ENCODE peak calls at places on chromosomes 13 and 19, in four cellular contexts. Y is pancreas, E is left lung, O is HL-60. H is an unnamed sample. For H3K27me3, the result is how much of the 10 kb centered on the place peaks cover.

GRCh38 chr19:29860492-29860891 is 48.7 kb downstream of the CCNE1 start:
- DNase-seq in Y (no peak), E (no peak), O (no peak), H (no peak)

GRCh38 chr19:49835562-49835961 is 15.4 kb upstream of the PTOV1 start:
- DNase-seq in Y (peak), E (no peak), O (no peak), H (no peak)

GRCh38 chr13:76790519-76791289 is 95.5 kb downstream of the KCTD12 start:
- DNase-seq in Y (no peak), E (no peak), O (no peak), H (no peak)

GRCh38 chr19:36246006-36246391 is 31.1 kb downstream of the ZNF146 start:
- DNase-seq in Y (no peak), E (no peak), O (no peak), H (no peak)

GRCh38 chr19:12773571-12773970 is 1.8 kb downstream of the HOOK2 start:
- DNase-seq in Y (no peak), E (no peak), O (no peak), H (no peak)

GRCh38 chr13:83168575-83168974 is 713.7 kb downstream of the SLITRK1 start:
- DNase-seq in Y (no peak), E (no peak), O (no peak), H (no peak)

GRCh38 chr13:110683203-110683883 is 22.6 kb downstream of the CARS2 start:
- DNase-seq in Y (no peak), E (no peak), O (peak), H (no peak)

GRCh38 chr19:36152886-36153525 is 759 bp upstream of the COX7A1 start:
- DNase-seq in Y (no peak), E (peak), O (no peak), H (no peak)

GRCh38 chr19:49588370-49589122 is 2.4 kb upstream of the PRR12 start:
- DNase-seq in Y (no peak), E (peak), O (no peak), H (no peak)

GRCh38 chr13:84553252-84553651 is 671.0 kb upstream of the SLITRK1 start:
- DNase-seq in Y (no peak), E (no peak), O (no peak), H (no peak)

GRCh38 chr13:59345316-59345715 is 818.4 kb downstream of the DIAPH3 start:
- DNase-seq in Y (peak), E (no peak), O (no peak), H (no peak)

GRCh38 chr13:81762449-81762848 is 1421.5 kb upstream of the SPRY2 start:
- DNase-seq in Y (no peak), E (no peak), O (no peak), H (no peak)

GRCh38 chr13:70457474-70457873 is 349.2 kb upstream of the KLHL1 start:
- DNase-seq in Y (no peak), E (no peak), O (no peak), H (no peak)

GRCh38 chr19:13429563-13429962 is 76.7 kb downstream of the CACNA1A start:
- DNase-seq in Y (no peak), E (no peak), O (no peak), H (no peak)

GRCh38 chr13:39415403-39415802 is 187.6 kb downstream of the LHFPL6 start:
- DNase-seq in Y (peak), E (no peak), O (peak), H (peak)

GRCh38 chr19:48630289-48631036 is 6.7 kb downstream of the DBP start:
- DNase-seq in Y (peak), E (peak), O (no peak), H (peak)

GRCh38 chr19:10747271-10747670 is 29.4 kb downstream of the DNM2 start:
- DNase-seq in Y (no peak), E (no peak), O (no peak), H (no peak)

GRCh38 chr13:111115051-111115840 is at the start of gene ARHGEF7:
- DNase-seq in Y (no peak), E (no peak), O (no peak), H (peak)

GRCh38 chr19:8148410-8149231 is 771 bp downstream of the FBN3 start:
- DNase-seq in Y (peak), E (no peak), O (no peak), H (no peak)

GRCh38 chr13:30581582-30581981 is 36.1 kb upstream of the USPL1 start:
- DNase-seq in Y (no peak), E (no peak), O (peak), H (no peak)

GRCh38 chr19:3670796-3671679 is 29.2 kb downstream of the PIP5K1C start:
- DNase-seq in Y (no peak), E (peak), O (no peak), H (peak)

GRCh38 chr19:19752760-19753403 is 20.0 kb upstream of the ZNF14 start:
- DNase-seq in Y (no peak), E (peak), O (no peak), H (no peak)

GRCh38 chr19:49071860-49072547 is 495 bp downstream of the KCNA7 start:
- DNase-seq in Y (peak), E (no peak), O (no peak), H (peak)

GRCh38 chr13:105655046-105655445 is 880.4 kb downstream of the EFNB2 start:
- DNase-seq in Y (no peak), E (no peak), O (no peak), H (no peak)

GRCh38 chr19:29841559-29842367 is 30.0 kb downstream of the CCNE1 start:
- DNase-seq in Y (no peak), E (no peak), O (no peak), H (no peak)

GRCh38 chr13:38490657-38491056 is 141.0 kb downstream of the UFM1 start:
- DNase-seq in Y (no peak), E (no peak), O (no peak), H (no peak)

GRCh38 chr19:19488875-19489690 is 26.3 kb downstream of the TSSK6 start:
- DNase-seq in Y (peak), E (peak), O (peak), H (peak)

GRCh38 chr13:38965281-38965680 is 25.4 kb downstream of the STOML3 start:
- DNase-seq in Y (no peak), E (no peak), O (no peak), H (no peak)

GRCh38 chr13:113981201-113981605 is 7.3 kb upstream of the C13orf46 start:
- DNase-seq in Y (peak), E (peak), O (no peak), H (peak)

GRCh38 chr13:42561752-42562467 is 12.0 kb upstream of the TNFSF11 start:
- DNase-seq in Y (no peak), E (no peak), O (no peak), H (no peak)

GRCh38 chr13:29472317-29472961 is 123.0 kb downstream of the SLC7A1 start:
- DNase-seq in Y (no peak), E (no peak), O (peak), H (no peak)

GRCh38 chr13:22195726-22196125 is 524.9 kb downstream of the FGF9 start:
- DNase-seq in Y (no peak), E (no peak), O (no peak), H (no peak)

GRCh38 chr19:47019431-47020041 is at the start of gene NPAS1:
- DNase-seq in Y (no peak), E (no peak), O (no peak), H (no peak)

GRCh38 chr19:47021536-47022139 is 2.0 kb downstream of the NPAS1 start:
- DNase-seq in Y (no peak), E (peak), O (no peak), H (no peak)

GRCh38 chr19:47020992-47021496 is 1.4 kb downstream of the NPAS1 start:
- DNase-seq in Y (no peak), E (peak), O (no peak), H (no peak)

GRCh38 chr19:47020132-47020805 is 632 bp downstream of the NPAS1 start:
- DNase-seq in Y (no peak), E (no peak), O (no peak), H (no peak)

GRCh38 chr19:47018923-47019322 is 714 bp upstream of the NPAS1 start:
- DNase-seq in Y (no peak), E (no peak), O (no peak), H (no peak)
- H3K4me3 ChIP-seq in Y (no peak), E (no peak), O (no peak), H (no peak)

GRCh38 chr13:112158961-112159360 is 92.0 kb downstream of the SOX1 start:
- DNase-seq in Y (no peak), E (no peak), O (no peak), H (no peak)
- H3K27me3 ChIP-seq in Y (under half), E (under half), O (under half), H (under half)

GRCh38 chr13:26445092-26445491 is 112.4 kb upstream of the WASF3 start:
- DNase-seq in Y (no peak), E (no peak), O (no peak), H (no peak)
- TF ChIP-seq CTCF in Y (no peak), E (no peak), O (no peak), H (no peak)

DNA sequence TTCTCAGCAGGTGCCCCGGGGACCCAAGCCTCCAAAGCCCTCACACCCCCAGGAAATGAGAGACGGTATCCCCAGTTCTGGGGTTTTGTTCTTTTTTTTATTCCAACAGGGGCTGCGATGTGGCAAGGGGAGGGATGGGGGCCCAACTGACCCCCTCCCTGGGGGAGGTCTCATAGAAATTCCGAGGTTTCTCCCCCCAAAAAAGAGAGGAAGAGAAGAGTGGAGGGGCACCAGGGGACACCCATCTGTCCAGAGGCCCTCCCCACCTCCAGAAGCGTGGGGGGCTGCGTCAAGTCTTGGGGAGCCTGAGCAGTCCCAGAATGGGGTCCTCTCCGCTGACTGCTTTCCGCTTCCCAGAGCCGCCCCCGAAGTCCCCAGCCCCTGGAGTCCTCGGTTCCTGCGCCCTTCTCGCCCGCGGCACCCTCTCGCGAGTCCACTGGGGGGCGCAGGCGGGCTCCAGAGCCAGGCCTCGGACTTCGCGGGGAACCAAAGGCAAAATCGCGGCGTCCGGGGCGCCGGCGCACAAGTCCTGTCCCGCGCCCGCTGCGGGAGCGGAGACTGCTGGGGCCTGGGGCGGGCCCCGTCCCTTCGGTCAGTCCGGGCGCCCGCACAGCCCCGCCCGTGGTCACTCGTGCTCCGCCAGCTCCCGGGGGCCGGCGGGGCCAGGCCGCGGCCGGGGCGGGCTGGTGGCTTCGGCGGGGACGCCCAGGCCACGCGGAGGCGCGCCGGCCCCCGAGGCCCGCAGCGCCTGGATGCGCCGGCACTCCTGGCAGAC is 4.4 kb upstream of the ATP1A3 start:
- DNase-seq in Y (no peak), E (peak), O (peak), H (no peak)
- H3K4me3 ChIP-seq in Y (no peak), E (no peak), O (no peak), H (peak)

GRCh38 chr19:850221-850978 is 1.7 kb upstream of the ELANE start:
- DNase-seq in Y (peak), E (peak), O (peak), H (peak)
- H3K27me3 ChIP-seq in Y (under half), E (half or more), O (under half), H (under half)

GRCh38 chr13:33058816-33059215 is 42.6 kb downstream of the KL start:
- DNase-seq in Y (no peak), E (no peak), O (no peak), H (no peak)

GRCh38 chr13:33052446-33052845 is 36.2 kb downstream of the KL start:
- DNase-seq in Y (no peak), E (no peak), O (no peak), H (no peak)

GRCh38 chr13:33060815-33061214 is 44.6 kb downstream of the KL start:
- DNase-seq in Y (no peak), E (no peak), O (no peak), H (no peak)

GRCh38 chr13:33053397-33054066 is 37.3 kb downstream of the KL start:
- DNase-seq in Y (no peak), E (no peak), O (no peak), H (no peak)

GRCh38 chr13:33057019-33057785 is 41.0 kb downstream of the KL start:
- DNase-seq in Y (no peak), E (no peak), O (no peak), H (no peak)
- TF ChIP-seq CTCF in Y (no peak), E (no peak), O (peak), H (peak)

GRCh38 chr19:45952691-45953505 is 20.8 kb downstream of the NOVA2 start:
- DNase-seq in Y (peak), E (no peak), O (peak), H (peak)

GRCh38 chr19:45955905-45956608 is 17.6 kb downstream of the NOVA2 start:
- DNase-seq in Y (no peak), E (no peak), O (no peak), H (peak)

GRCh38 chr19:45954132-45954531 is 19.5 kb downstream of the NOVA2 start:
- DNase-seq in Y (no peak), E (no peak), O (no peak), H (no peak)

GRCh38 chr19:45952341-45952690 is 21.3 kb downstream of the NOVA2 start:
- DNase-seq in Y (no peak), E (no peak), O (no peak), H (no peak)

DNA sequence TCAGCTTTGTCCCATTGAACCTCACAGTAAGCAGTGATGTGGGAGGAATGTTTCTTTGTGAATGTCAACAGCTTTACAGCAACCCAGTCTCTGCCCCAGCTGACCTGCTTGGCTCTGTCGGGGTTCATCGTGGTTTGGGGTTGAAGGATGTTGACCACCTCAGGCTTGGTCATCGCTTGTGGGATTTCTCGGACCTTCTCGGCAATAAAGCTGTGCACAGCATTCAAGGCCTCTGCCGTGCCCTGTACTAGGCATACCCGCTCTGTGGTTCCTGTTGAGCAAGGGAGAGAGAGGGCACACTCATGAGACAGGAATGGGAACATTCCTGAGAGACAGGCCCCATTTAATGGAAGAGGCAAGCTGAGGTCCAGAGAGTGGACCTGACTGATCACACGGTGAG is 20.0 kb downstream of the NOVA2 start:
- DNase-seq in Y (no peak), E (no peak), O (no peak), H (no peak)
- H3K4me3 ChIP-seq in Y (no peak), E (no peak), O (no peak), H (no peak)

DNA sequence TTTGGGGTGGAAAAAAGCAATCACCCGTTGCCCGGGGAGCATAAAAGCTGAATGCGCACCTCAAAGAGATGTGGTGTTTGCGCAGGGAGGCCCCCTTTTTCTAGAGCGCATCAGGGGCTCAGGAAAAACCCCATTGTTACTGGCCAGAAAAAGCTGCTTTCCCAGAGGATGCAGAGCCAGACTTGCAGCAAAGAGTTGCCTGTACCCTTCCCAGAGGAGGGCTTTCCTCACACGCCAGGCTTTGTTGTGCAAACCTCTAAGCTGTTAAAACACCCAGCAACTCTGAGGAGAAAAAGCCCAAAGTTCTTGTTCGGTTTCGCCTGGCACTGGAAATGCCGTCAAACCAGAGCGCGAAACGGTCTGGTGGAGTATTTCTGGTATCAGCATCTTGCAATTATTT is 29.3 kb downstream of the GSX1 start:
- DNase-seq in Y (no peak), E (no peak), O (no peak), H (no peak)
- H3K27me3 ChIP-seq in Y (under half), E (half or more), O (half or more), H (half or more)